ENCODE peak calls at places on chromosomes 11 and 22, in five cellular contexts. P is cardiac fibroblast; K is stimulated activated CD4-positive, alpha-beta T cell treated with anti-CD3 and anti-CD28 coated beads, Interleukin-12 subunit alpha, Interleukin-12 subunit beta, amount 100 ng/mL, for 48 hours; O is stromal cell of bone marrow; F is NCI-H748 treated with DMSO at 0.1 percent for 48 hours. Y is an unnamed sample.

GRCh38 chr11:131893103-131893502 is 522.7 kb downstream of the NTM start:
- DNase-seq in P (no peak), K (no peak), O (no peak), F (no peak), Y (no peak)

GRCh38 chr11:110366234-110366633 is 63.5 kb upstream of the FDX1 start:
- DNase-seq in P (peak), K (no peak), O (no peak), F (no peak), Y (peak)

GRCh38 chr11:117917591-117917990 is 11.6 kb downstream of the TMPRSS13 start:
- DNase-seq in P (no peak), K (no peak), O (no peak), F (no peak), Y (no peak)

GRCh38 chr11:129230006-129230405 is 37.9 kb upstream of the ARHGAP32 start:
- DNase-seq in P (peak), K (no peak), O (no peak), F (no peak), Y (no peak)

GRCh38 chr11:11770274-11770673 is 71.5 kb upstream of the USP47 start:
- DNase-seq in P (no peak), K (no peak), O (no peak), F (no peak), Y (no peak)

GRCh38 chr22:30348395-30348794 is 8.3 kb downstream of the SF3A1 start:
- DNase-seq in P (no peak), K (no peak), O (no peak), F (no peak), Y (no peak)

GRCh38 chr11:74319139-74319538 is 7.7 kb upstream of the P4HA3 start:
- DNase-seq in P (peak), K (no peak), O (peak), F (no peak), Y (peak)

GRCh38 chr22:24703101-24703500 is 71.4 kb downstream of the PIWIL3 start:
- DNase-seq in P (peak), K (no peak), O (no peak), F (no peak), Y (no peak)

GRCh38 chr11:74459584-74459983 is 7.8 kb downstream of the KCNE3 start:
- DNase-seq in P (no peak), K (no peak), O (no peak), F (no peak), Y (no peak)

GRCh38 chr11:19187880-19188279 is 13.9 kb downstream of the CSRP3 start:
- DNase-seq in P (no peak), K (no peak), O (no peak), F (peak), Y (no peak)

GRCh38 chr22:32723632-32724031 is 77.9 kb upstream of the TIMP3 start:
- DNase-seq in P (peak), K (peak), O (peak), F (no peak), Y (peak)

GRCh38 chr11:64407221-64407620 is 48.3 kb downstream of the RPS6KA4 start:
- DNase-seq in P (no peak), K (no peak), O (no peak), F (no peak), Y (no peak)

GRCh38 chr11:74069146-74070046 is 60.5 kb upstream of the UCP3 start:
- DNase-seq in P (no peak), K (no peak), O (no peak), F (no peak), Y (no peak)

GRCh38 chr11:121808096-121808495 is 307.9 kb downstream of the BLID start:
- DNase-seq in P (no peak), K (no peak), O (no peak), F (no peak), Y (no peak)

GRCh38 chr22:39678862-39679490 is 108.4 kb downstream of the CACNA1I start:
- DNase-seq in P (no peak), K (no peak), O (no peak), F (no peak), Y (no peak)

GRCh38 chr11:68383976-68384501 is 71.6 kb downstream of the LRP5 start:
- DNase-seq in P (peak), K (peak), O (no peak), F (no peak), Y (peak)

GRCh38 chr11:105148241-105148640 is 8.7 kb upstream of the CARD18 start:
- DNase-seq in P (no peak), K (no peak), O (no peak), F (no peak), Y (peak)

GRCh38 chr11:45896392-45897068 is 10.5 kb downstream of the FREY1 start:
- DNase-seq in P (no peak), K (no peak), O (no peak), F (peak), Y (no peak)

GRCh38 chr22:42428760-42429159 is 3.4 kb downstream of the NFAM1 start:
- DNase-seq in P (no peak), K (no peak), O (no peak), F (no peak), Y (no peak)

GRCh38 chr11:27926981-27927481 is 180.9 kb downstream of the KIF18A start:
- DNase-seq in P (peak), K (no peak), O (no peak), F (no peak), Y (peak)

GRCh38 chr22:46086577-46087335 is 63.6 kb upstream of the PPARA start:
- DNase-seq in P (no peak), K (no peak), O (no peak), F (no peak), Y (no peak)

GRCh38 chr11:35145249-35145648 is 6.3 kb downstream of the CD44 start:
- DNase-seq in P (no peak), K (no peak), O (no peak), F (no peak), Y (peak)

GRCh38 chr11:44592125-44592643 is 26.7 kb downstream of the CD82 start:
- DNase-seq in P (peak), K (no peak), O (peak), F (no peak), Y (peak)

GRCh38 chr22:31122532-31123291 is at the start of gene INPP5J:
- DNase-seq in P (peak), K (no peak), O (no peak), F (peak), Y (peak)

GRCh38 chr11:73647459-73648100 is 1.2 kb downstream of the PLEKHB1 start:
- DNase-seq in P (peak), K (peak), O (peak), F (peak), Y (peak)

GRCh38 chr11:108115495-108116140 is 5.7 kb upstream of the ACAT1 start:
- DNase-seq in P (peak), K (no peak), O (peak), F (no peak), Y (peak)

GRCh38 chr11:32829157-32829679 is 509 bp upstream of the PRRG4 start:
- DNase-seq in P (no peak), K (no peak), O (no peak), F (no peak), Y (no peak)

GRCh38 chr22:26744892-26745808 is 87.8 kb downstream of the MIAT start:
- DNase-seq in P (peak), K (no peak), O (no peak), F (no peak), Y (no peak)

GRCh38 chr11:59212744-59213573 is at the start of gene MPEG1:
- DNase-seq in P (no peak), K (no peak), O (no peak), F (no peak), Y (no peak)

GRCh38 chr11:96168623-96169022 is 174.4 kb downstream of the MAML2 start:
- DNase-seq in P (peak), K (no peak), O (peak), F (no peak), Y (peak)

GRCh38 chr11:67158241-67158640 is 39.2 kb downstream of the KDM2A start:
- DNase-seq in P (no peak), K (no peak), O (peak), F (no peak), Y (no peak)

GRCh38 chr11:116731821-116732739 is 40.7 kb downstream of the BUD13 start:
- DNase-seq in P (no peak), K (no peak), O (no peak), F (no peak), Y (no peak)

GRCh38 chr11:66547662-66548009 is 933 bp downstream of the ACTN3 start:
- DNase-seq in P (no peak), K (no peak), O (no peak), F (no peak), Y (no peak)

GRCh38 chr22:25067851-25068421 is 115.4 kb downstream of the KIAA1671 start:
- DNase-seq in P (no peak), K (peak), O (no peak), F (no peak), Y (no peak)

GRCh38 chr11:109788969-109789490 is 304.2 kb upstream of the ZC3H12C start:
- DNase-seq in P (no peak), K (no peak), O (no peak), F (no peak), Y (no peak)

Y was measured in MCF 10A.